ENCODE peak calls at places on chromosomes 1 and 21, in nine cellular contexts. One of them, this sample, is unnamed.

GRCh38 chr1:211378844-211379243 is 52.2 kb downstream of the TRAF5 start:
- DNase-seq in Ammon's horn: no peak
- DNase-seq in tibial artery: no peak
- DNase-seq in activated CD4-positive, alpha-beta T cell treated with anti-CD3 and anti-CD28 coated beads, Interleukin-2, amount 50 U/mL, for 1 hour: no peak
- DNase-seq in CD4-positive, alpha-beta T cell: no peak
- DNase-seq in stimulated activated CD8-positive, alpha-beta memory T cell treated with anti-CD3 and anti-CD28 coated beads, Interleukin-2, amount 100 ng/mL, for 48 hours: no peak
- DNase-seq in cardiac septum: no peak
- DNase-seq in AG09319: no peak
- DNase-seq in CD8-positive, alpha-beta memory T cell: no peak
- DNase-seq in this sample: peak

GRCh38 chr1:2819429-2819828 is 17.9 kb upstream of the TTC34 start:
- DNase-seq in CD4-positive, alpha-beta T cell: no peak
- DNase-seq in stimulated activated CD8-positive, alpha-beta memory T cell treated with anti-CD3 and anti-CD28 coated beads, Interleukin-2, amount 100 ng/mL, for 48 hours: no peak
- DNase-seq in CD8-positive, alpha-beta memory T cell: no peak
- DNase-seq in cardiac septum: no peak
- DNase-seq in activated CD4-positive, alpha-beta T cell treated with anti-CD3 and anti-CD28 coated beads, Interleukin-2, amount 50 U/mL, for 1 hour: no peak
- DNase-seq in Ammon's horn: no peak
- DNase-seq in tibial artery: no peak
- DNase-seq in AG09319: no peak
- DNase-seq in this sample: no peak

GRCh38 chr1:116337398-116337797 is 35.6 kb upstream of the ATP1A1 start:
- DNase-seq in tibial artery: no peak
- DNase-seq in cardiac septum: no peak
- DNase-seq in AG09319: no peak
- DNase-seq in Ammon's horn: no peak
- DNase-seq in activated CD4-positive, alpha-beta T cell treated with anti-CD3 and anti-CD28 coated beads, Interleukin-2, amount 50 U/mL, for 1 hour: no peak
- DNase-seq in stimulated activated CD8-positive, alpha-beta memory T cell treated with anti-CD3 and anti-CD28 coated beads, Interleukin-2, amount 100 ng/mL, for 48 hours: no peak
- DNase-seq in CD8-positive, alpha-beta memory T cell: no peak
- DNase-seq in CD4-positive, alpha-beta T cell: no peak
- DNase-seq in this sample: no peak

GRCh38 chr1:50423670-50424000 is 392 bp upstream of the DMRTA2 start:
- DNase-seq in AG09319: no peak
- DNase-seq in Ammon's horn: no peak
- DNase-seq in cardiac septum: no peak
- DNase-seq in stimulated activated CD8-positive, alpha-beta memory T cell treated with anti-CD3 and anti-CD28 coated beads, Interleukin-2, amount 100 ng/mL, for 48 hours: no peak
- DNase-seq in tibial artery: no peak
- DNase-seq in CD8-positive, alpha-beta memory T cell: no peak
- DNase-seq in CD4-positive, alpha-beta T cell: no peak
- DNase-seq in activated CD4-positive, alpha-beta T cell treated with anti-CD3 and anti-CD28 coated beads, Interleukin-2, amount 50 U/mL, for 1 hour: no peak
- DNase-seq in this sample: peak

GRCh38 chr1:119617751-119618691 is 30.0 kb downstream of the ZNF697 start:
- DNase-seq in AG09319: no peak
- DNase-seq in activated CD4-positive, alpha-beta T cell treated with anti-CD3 and anti-CD28 coated beads, Interleukin-2, amount 50 U/mL, for 1 hour: no peak
- DNase-seq in stimulated activated CD8-positive, alpha-beta memory T cell treated with anti-CD3 and anti-CD28 coated beads, Interleukin-2, amount 100 ng/mL, for 48 hours: no peak
- DNase-seq in tibial artery: no peak
- DNase-seq in Ammon's horn: no peak
- DNase-seq in CD8-positive, alpha-beta memory T cell: no peak
- DNase-seq in CD4-positive, alpha-beta T cell: no peak
- DNase-seq in cardiac septum: no peak
- DNase-seq in this sample: no peak

GRCh38 chr21:39430016-39430415 is 15.6 kb downstream of the LCA5L start:
- DNase-seq in stimulated activated CD8-positive, alpha-beta memory T cell treated with anti-CD3 and anti-CD28 coated beads, Interleukin-2, amount 100 ng/mL, for 48 hours: no peak
- DNase-seq in Ammon's horn: no peak
- DNase-seq in AG09319: no peak
- DNase-seq in CD8-positive, alpha-beta memory T cell: no peak
- DNase-seq in activated CD4-positive, alpha-beta T cell treated with anti-CD3 and anti-CD28 coated beads, Interleukin-2, amount 50 U/mL, for 1 hour: no peak
- DNase-seq in tibial artery: no peak
- DNase-seq in CD4-positive, alpha-beta T cell: no peak
- DNase-seq in cardiac septum: no peak
- DNase-seq in this sample: no peak

GRCh38 chr1:8396912-8397406 is 79.0 kb downstream of the SLC45A1 start:
- DNase-seq in CD4-positive, alpha-beta T cell: no peak
- DNase-seq in tibial artery: peak
- DNase-seq in Ammon's horn: peak
- DNase-seq in CD8-positive, alpha-beta memory T cell: no peak
- DNase-seq in stimulated activated CD8-positive, alpha-beta memory T cell treated with anti-CD3 and anti-CD28 coated beads, Interleukin-2, amount 100 ng/mL, for 48 hours: no peak
- DNase-seq in AG09319: peak
- DNase-seq in cardiac septum: no peak
- DNase-seq in activated CD4-positive, alpha-beta T cell treated with anti-CD3 and anti-CD28 coated beads, Interleukin-2, amount 50 U/mL, for 1 hour: no peak
- DNase-seq in this sample: peak

GRCh38 chr1:109807822-109808680 is 44.3 kb upstream of the EPS8L3 start:
- DNase-seq in AG09319: no peak
- DNase-seq in activated CD4-positive, alpha-beta T cell treated with anti-CD3 and anti-CD28 coated beads, Interleukin-2, amount 50 U/mL, for 1 hour: no peak
- DNase-seq in Ammon's horn: no peak
- DNase-seq in stimulated activated CD8-positive, alpha-beta memory T cell treated with anti-CD3 and anti-CD28 coated beads, Interleukin-2, amount 100 ng/mL, for 48 hours: no peak
- DNase-seq in tibial artery: no peak
- DNase-seq in CD8-positive, alpha-beta memory T cell: no peak
- DNase-seq in cardiac septum: no peak
- DNase-seq in CD4-positive, alpha-beta T cell: no peak
- DNase-seq in this sample: peak

GRCh38 chr1:168465942-168466702 is 77.7 kb downstream of the XCL2 start:
- DNase-seq in tibial artery: no peak
- DNase-seq in Ammon's horn: peak
- DNase-seq in stimulated activated CD8-positive, alpha-beta memory T cell treated with anti-CD3 and anti-CD28 coated beads, Interleukin-2, amount 100 ng/mL, for 48 hours: peak
- DNase-seq in cardiac septum: no peak
- DNase-seq in activated CD4-positive, alpha-beta T cell treated with anti-CD3 and anti-CD28 coated beads, Interleukin-2, amount 50 U/mL, for 1 hour: no peak
- DNase-seq in CD4-positive, alpha-beta T cell: no peak
- DNase-seq in CD8-positive, alpha-beta memory T cell: no peak
- DNase-seq in AG09319: no peak
- DNase-seq in this sample: no peak

GRCh38 chr1:200862713-200863415 is 9.9 kb upstream of the GPR25 start:
- DNase-seq in cardiac septum: no peak
- DNase-seq in AG09319: no peak
- DNase-seq in CD4-positive, alpha-beta T cell: no peak
- DNase-seq in activated CD4-positive, alpha-beta T cell treated with anti-CD3 and anti-CD28 coated beads, Interleukin-2, amount 50 U/mL, for 1 hour: no peak
- DNase-seq in stimulated activated CD8-positive, alpha-beta memory T cell treated with anti-CD3 and anti-CD28 coated beads, Interleukin-2, amount 100 ng/mL, for 48 hours: no peak
- DNase-seq in tibial artery: no peak
- DNase-seq in Ammon's horn: no peak
- DNase-seq in CD8-positive, alpha-beta memory T cell: no peak
- DNase-seq in this sample: no peak

GRCh38 chr1:6123816-6124215 is 56.3 kb downstream of the CHD5 start:
- DNase-seq in Ammon's horn: no peak
- DNase-seq in cardiac septum: no peak
- DNase-seq in tibial artery: no peak
- DNase-seq in activated CD4-positive, alpha-beta T cell treated with anti-CD3 and anti-CD28 coated beads, Interleukin-2, amount 50 U/mL, for 1 hour: no peak
- DNase-seq in CD4-positive, alpha-beta T cell: no peak
- DNase-seq in AG09319: no peak
- DNase-seq in stimulated activated CD8-positive, alpha-beta memory T cell treated with anti-CD3 and anti-CD28 coated beads, Interleukin-2, amount 100 ng/mL, for 48 hours: no peak
- DNase-seq in CD8-positive, alpha-beta memory T cell: no peak
- DNase-seq in this sample: no peak